ENCODE peak calls at places on chromosomes 5 and 9, in four cellular contexts. U, G, L and H are unnamed samples.

GRCh38 chr5:177300236-177300880 is 3.2 kb downstream of the RAB24 start:
- DNase-seq in U (peak; percentile 70), G (peak; percentile 80), L (no peak), H (peak; percentile 94)

GRCh38 chr9:127562841-127563523 is 49.1 kb upstream of the STXBP1 start:
- DNase-seq in U (no peak), G (peak; percentile 87), L (no peak), H (peak; percentile 97)

GRCh38 chr9:137168575-137168906 is 1.3 kb downstream of the LRRC26 start:
- DNase-seq in U (no peak), G (no peak), L (peak; percentile 64), H (no peak)

GRCh38 chr9:34197756-34198711 is 19.2 kb downstream of the UBAP1 start:
- DNase-seq in U (peak; percentile 90), G (no peak), L (peak; percentile 68), H (no peak)

GRCh38 chr5:116521173-116521872 is 53.3 kb downstream of the SEMA6A start:
- DNase-seq in U (no peak), G (no peak), L (no peak), H (peak; percentile 73)

GRCh38 chr9:96331236-96331947 is 29.4 kb upstream of the HSD17B3 start:
- DNase-seq in U (no peak), G (peak; percentile 39), L (no peak), H (no peak)

GRCh38 chr9:109926321-109926959 is 146.4 kb downstream of the PALM2AKAP2 start:
- DNase-seq in U (no peak), G (no peak), L (no peak), H (no peak)

GRCh38 chr5:65062684-65063083 is 294.0 kb downstream of the CWC27 start:
- DNase-seq in U (no peak), G (peak; percentile 94), L (no peak), H (peak; percentile 96)

GRCh38 chr9:130240410-130241197 is 25.0 kb upstream of the HMCN2 start:
- DNase-seq in U (peak; percentile 72), G (peak; percentile 71), L (no peak), H (peak; percentile 77)

GRCh38 chr5:180920710-180921109 is 21.8 kb downstream of the BTNL8 start:
- DNase-seq in U (no peak), G (no peak), L (no peak), H (no peak)

GRCh38 chr5:33297760-33298216 is 143.0 kb upstream of the TARS1 start:
- DNase-seq in U (peak; percentile 33), G (no peak), L (peak; percentile 50), H (no peak)

GRCh38 chr9:136784249-136784996 is 6.7 kb upstream of the TMEM141 start:
- DNase-seq in U (no peak), G (no peak), L (no peak), H (peak; percentile 53)

GRCh38 chr9:127418037-127418471 is 6.1 kb upstream of the ZNF79 start:
- DNase-seq in U (peak; percentile 89), G (no peak), L (peak; percentile 83), H (no peak)

GRCh38 chr5:164175083-164175482 is 669.7 kb downstream of the MAT2B start:
- DNase-seq in U (no peak), G (peak; percentile 70), L (no peak), H (no peak)

GRCh38 chr9:134607971-134608370 is 33.6 kb upstream of the COL5A1 start:
- DNase-seq in U (no peak), G (peak; percentile 57), L (peak; percentile 4), H (peak; percentile 67)

GRCh38 chr5:125059255-125060050 is 313.0 kb upstream of the ZNF608 start:
- DNase-seq in U (no peak), G (peak; percentile 54), L (no peak), H (peak; percentile 14)

GRCh38 chr5:157343842-157344790 is 78.2 kb downstream of the CYFIP2 start:
- DNase-seq in U (no peak), G (no peak), L (no peak), H (no peak)

GRCh38 chr5:10801931-10802674 is 41.1 kb upstream of the DAP start:
- DNase-seq in U (no peak), G (no peak), L (no peak), H (no peak)

DNA sequence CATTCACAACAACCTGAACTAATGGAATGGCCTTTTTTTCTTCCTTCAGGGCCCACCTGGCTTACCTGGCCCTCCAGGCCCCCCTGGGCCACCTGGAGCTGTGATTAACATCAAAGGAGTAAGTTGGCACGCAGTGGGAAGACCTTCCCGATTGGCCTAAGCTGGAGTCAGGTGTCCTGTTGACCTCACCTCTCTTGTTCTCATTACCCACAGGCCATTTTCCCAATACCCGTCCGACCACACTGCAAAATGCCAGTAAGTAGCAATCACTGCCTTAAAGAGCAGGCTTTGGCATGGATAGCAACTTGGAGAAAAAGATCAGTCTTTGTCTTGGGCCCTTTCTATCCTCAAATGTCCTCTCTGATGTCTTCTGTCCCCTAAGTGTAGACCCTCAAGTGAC is 55.3 kb upstream of the TGFBR1 start:
- DNase-seq in U (no peak), G (no peak), L (no peak), H (no peak)
- H2AFZ ChIP-seq in U (no peak overlapping the region), G (no peak overlapping the region), L (no peak overlapping the region), H (no peak overlapping the region)

GRCh38 chr9:38023661-38024035 is 45.4 kb downstream of the SHB start:
- DNase-seq in U (no peak), G (no peak), L (no peak), H (no peak)

GRCh38 chr9:38022203-38022602 is 46.8 kb downstream of the SHB start:
- DNase-seq in U (no peak), G (no peak), L (no peak), H (no peak)

GRCh38 chr9:38024036-38024681 is 44.9 kb downstream of the SHB start:
- DNase-seq in U (peak; percentile 43), G (peak; percentile 94), L (no peak), H (peak; percentile 92)

GRCh38 chr9:38025166-38025565 is 43.9 kb downstream of the SHB start:
- DNase-seq in U (no peak), G (no peak), L (no peak), H (no peak)

GRCh38 chr9:38022995-38023394 is 46.0 kb downstream of the SHB start:
- DNase-seq in U (no peak), G (no peak), L (no peak), H (no peak)
- H3K79me1 ChIP-seq in U (no peaks in the 10 kb centered on the region), G (peaks cover 39% of the 10 kb centered on the region), L (peaks cover 14% of the 10 kb centered on the region), H (peaks cover 3% of the 10 kb centered on the region)

GRCh38 chr5:81066102-81066501 is 105.9 kb downstream of the RASGRF2 start:
- DNase-seq in U (no peak), G (no peak), L (no peak), H (no peak)
- H3K27ac ChIP-seq in U (no peak overlapping the region), G (no peak overlapping the region), L (no peak overlapping the region), H (no peak overlapping the region)

DNA sequence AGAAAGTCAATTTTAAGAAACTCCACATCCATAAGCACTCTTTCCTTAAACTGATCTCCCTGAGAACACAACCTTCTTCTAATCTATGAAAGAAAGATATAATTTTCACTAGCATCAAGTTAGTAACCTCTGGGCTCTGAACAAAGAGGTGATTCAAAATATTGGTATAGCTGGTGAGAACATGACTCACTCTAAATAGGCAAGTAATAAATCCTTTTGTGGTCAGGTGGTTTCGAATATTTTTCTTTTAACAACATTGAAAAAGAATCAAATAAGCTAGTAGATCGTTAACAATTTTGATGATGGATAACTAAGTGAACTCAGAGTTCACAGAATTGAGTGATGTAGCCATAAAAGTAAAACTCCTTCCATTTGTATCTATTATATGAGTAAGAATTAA is 150.6 kb upstream of the IQGAP2 start:
- DNase-seq in U (no peak), G (no peak), L (no peak), H (no peak)
- H2AFZ ChIP-seq in U (no peak overlapping the region), G (no peak overlapping the region), L (no peak overlapping the region), H (no peak overlapping the region)